ENCODE peak calls at places on chromosomes 4 and X, in seven cellular contexts. One of them, this sample, is unnamed.

GRCh38 chr4:4206204-4206603 is 20.5 kb downstream of the OTOP1 start:
- DNase-seq in testis: no peak
- DNase-seq in psoas muscle: no peak
- DNase-seq in LNCaP clone FGC: no peak
- DNase-seq in CD4-positive, alpha-beta T cell: no peak
- DNase-seq in natural killer cell: no peak
- DNase-seq in right atrium auricular region: no peak
- DNase-seq in this sample: no peak

GRCh38 chrX:107747596-107748161 is 27.9 kb downstream of the TSC22D3 start:
- DNase-seq in testis: no peak
- DNase-seq in psoas muscle: no peak
- DNase-seq in LNCaP clone FGC: no peak
- DNase-seq in CD4-positive, alpha-beta T cell: no peak
- DNase-seq in natural killer cell: no peak
- DNase-seq in right atrium auricular region: no peak
- DNase-seq in this sample: no peak

GRCh38 chr4:111434581-111434980 is 710.7 kb upstream of the FAM241A start:
- DNase-seq in testis: no peak
- DNase-seq in psoas muscle: no peak
- DNase-seq in LNCaP clone FGC: no peak
- DNase-seq in CD4-positive, alpha-beta T cell: no peak
- DNase-seq in natural killer cell: no peak
- DNase-seq in right atrium auricular region: no peak
- DNase-seq in this sample: no peak

GRCh38 chr4:142838781-142839180 is 7.3 kb downstream of the INPP4B start:
- DNase-seq in testis: no peak
- DNase-seq in psoas muscle: no peak
- DNase-seq in LNCaP clone FGC: no peak
- DNase-seq in CD4-positive, alpha-beta T cell: no peak
- DNase-seq in natural killer cell: no peak
- DNase-seq in right atrium auricular region: no peak
- DNase-seq in this sample: no peak

GRCh38 chr4:152154433-152154832 is 381.5 kb downstream of the FBXW7 start:
- DNase-seq in testis: no peak
- DNase-seq in psoas muscle: no peak
- DNase-seq in LNCaP clone FGC: no peak
- DNase-seq in CD4-positive, alpha-beta T cell: no peak
- DNase-seq in natural killer cell: no peak
- DNase-seq in right atrium auricular region: no peak
- DNase-seq in this sample: no peak

GRCh38 chr4:40395908-40396806 is 61.0 kb downstream of the CHRNA9 start:
- DNase-seq in testis: peak
- DNase-seq in psoas muscle: peak
- DNase-seq in LNCaP clone FGC: peak
- DNase-seq in CD4-positive, alpha-beta T cell: no peak
- DNase-seq in natural killer cell: no peak
- DNase-seq in right atrium auricular region: no peak
- DNase-seq in this sample: no peak

GRCh38 chrX:101276238-101276637 is 14.9 kb downstream of the TAF7L start:
- DNase-seq in testis: no peak
- DNase-seq in psoas muscle: no peak
- DNase-seq in LNCaP clone FGC: no peak
- DNase-seq in CD4-positive, alpha-beta T cell: no peak
- DNase-seq in natural killer cell: no peak
- DNase-seq in right atrium auricular region: no peak
- DNase-seq in this sample: no peak

GRCh38 chr4:10765386-10765785 is 80.8 kb upstream of the CLNK start:
- DNase-seq in testis: no peak
- DNase-seq in psoas muscle: no peak
- DNase-seq in LNCaP clone FGC: no peak
- DNase-seq in CD4-positive, alpha-beta T cell: no peak
- DNase-seq in natural killer cell: no peak
- DNase-seq in right atrium auricular region: no peak
- DNase-seq in this sample: no peak

DNA sequence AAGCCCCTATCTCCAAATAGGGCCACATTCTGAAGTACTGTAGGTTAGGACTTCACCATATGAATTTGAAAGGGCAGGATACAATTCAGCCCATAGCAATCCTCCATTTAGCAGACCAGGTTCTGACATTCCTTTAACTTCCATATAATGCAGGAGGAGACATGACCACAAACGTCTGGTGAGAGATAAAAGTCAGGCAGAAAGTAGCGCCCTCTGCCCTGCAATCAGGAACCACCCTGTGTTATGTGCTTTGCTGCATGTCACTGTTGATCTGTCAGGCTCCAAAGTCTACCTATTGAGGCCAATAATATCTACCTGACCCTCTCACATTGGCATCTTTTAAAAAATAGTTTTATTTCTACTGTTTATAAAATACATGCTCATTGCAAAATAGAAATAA is 30.2 kb upstream of the SEPSECS start:
- DNase-seq in testis: no peak
- DNase-seq in psoas muscle: no peak
- DNase-seq in LNCaP clone FGC: no peak
- DNase-seq in CD4-positive, alpha-beta T cell: no peak
- DNase-seq in natural killer cell: no peak
- DNase-seq in right atrium auricular region: no peak
- DNase-seq in this sample: no peak
- TF ChIP-seq CTCF in testis: no peak
- TF ChIP-seq CTCF in psoas muscle: no peak
- TF ChIP-seq CTCF in LNCaP clone FGC: no peak
- TF ChIP-seq CTCF in CD4-positive, alpha-beta T cell: no peak
- TF ChIP-seq CTCF in natural killer cell: no peak
- TF ChIP-seq CTCF in right atrium auricular region: no peak
- TF ChIP-seq CTCF in this sample: no peak

GRCh38 chr4:54427826-54428225 is 198.7 kb downstream of the PDGFRA start:
- DNase-seq in testis: no peak
- DNase-seq in psoas muscle: no peak
- DNase-seq in LNCaP clone FGC: no peak
- DNase-seq in CD4-positive, alpha-beta T cell: no peak
- DNase-seq in natural killer cell: no peak
- DNase-seq in right atrium auricular region: no peak
- DNase-seq in this sample: no peak

GRCh38 chr4:54428940-54429339 is 199.8 kb downstream of the PDGFRA start:
- DNase-seq in testis: no peak
- DNase-seq in psoas muscle: no peak
- DNase-seq in LNCaP clone FGC: no peak
- DNase-seq in CD4-positive, alpha-beta T cell: no peak
- DNase-seq in natural killer cell: no peak
- DNase-seq in right atrium auricular region: no peak
- DNase-seq in this sample: no peak

DNA sequence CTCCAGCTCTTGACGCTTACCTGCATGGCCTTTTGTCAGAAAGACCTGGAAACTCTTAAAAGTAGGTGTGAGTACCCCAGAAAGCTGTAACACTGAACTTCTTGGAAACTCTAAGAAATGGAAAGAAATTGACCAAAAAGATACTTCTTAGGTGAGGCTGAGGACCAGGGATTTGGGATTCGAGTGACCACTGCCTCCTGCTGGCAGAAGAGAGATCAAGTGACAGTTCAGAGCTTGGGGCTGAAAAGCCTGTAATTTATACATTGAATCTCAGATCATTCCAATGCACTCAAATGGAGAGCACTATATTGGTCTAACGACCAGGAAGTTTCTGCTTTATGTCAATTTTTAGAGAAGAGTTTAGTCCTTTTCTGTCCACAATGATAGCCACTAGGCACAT is 204.6 kb downstream of the PDGFRA start:
- DNase-seq in testis: no peak
- DNase-seq in psoas muscle: no peak
- DNase-seq in LNCaP clone FGC: no peak
- DNase-seq in CD4-positive, alpha-beta T cell: no peak
- DNase-seq in natural killer cell: no peak
- DNase-seq in right atrium auricular region: no peak
- DNase-seq in this sample: peak
- TF ChIP-seq CTCF in testis: peak
- TF ChIP-seq CTCF in psoas muscle: peak
- TF ChIP-seq CTCF in LNCaP clone FGC: peak
- TF ChIP-seq CTCF in CD4-positive, alpha-beta T cell: no peak
- TF ChIP-seq CTCF in natural killer cell: no peak
- TF ChIP-seq CTCF in right atrium auricular region: no peak
- TF ChIP-seq CTCF in this sample: peak

GRCh38 chrX:43962636-43963035 is 10.6 kb downstream of the NDP start:
- DNase-seq in testis: no peak
- DNase-seq in psoas muscle: no peak
- DNase-seq in LNCaP clone FGC: no peak
- DNase-seq in CD4-positive, alpha-beta T cell: no peak
- DNase-seq in natural killer cell: no peak
- DNase-seq in right atrium auricular region: no peak
- DNase-seq in this sample: no peak

GRCh38 chrX:43958529-43958928 is 14.7 kb downstream of the NDP start:
- DNase-seq in testis: peak
- DNase-seq in psoas muscle: no peak
- DNase-seq in LNCaP clone FGC: peak
- DNase-seq in CD4-positive, alpha-beta T cell: no peak
- DNase-seq in natural killer cell: no peak
- DNase-seq in right atrium auricular region: no peak
- DNase-seq in this sample: peak

GRCh38 chrX:43963726-43964125 is 9.5 kb downstream of the NDP start:
- DNase-seq in testis: no peak
- DNase-seq in psoas muscle: no peak
- DNase-seq in LNCaP clone FGC: no peak
- DNase-seq in CD4-positive, alpha-beta T cell: no peak
- DNase-seq in natural killer cell: no peak
- DNase-seq in right atrium auricular region: no peak
- DNase-seq in this sample: no peak

GRCh38 chrX:43964936-43965335 is 8.3 kb downstream of the NDP start:
- DNase-seq in testis: no peak
- DNase-seq in psoas muscle: no peak
- DNase-seq in LNCaP clone FGC: no peak
- DNase-seq in CD4-positive, alpha-beta T cell: no peak
- DNase-seq in natural killer cell: no peak
- DNase-seq in right atrium auricular region: no peak
- DNase-seq in this sample: no peak

GRCh38 chrX:43961699-43962098 is 11.5 kb downstream of the NDP start:
- DNase-seq in testis: no peak
- DNase-seq in psoas muscle: no peak
- DNase-seq in LNCaP clone FGC: no peak
- DNase-seq in CD4-positive, alpha-beta T cell: no peak
- DNase-seq in natural killer cell: no peak
- DNase-seq in right atrium auricular region: no peak
- DNase-seq in this sample: no peak
- TF ChIP-seq CTCF in testis: no peak
- TF ChIP-seq CTCF in psoas muscle: peak
- TF ChIP-seq CTCF in LNCaP clone FGC: peak
- TF ChIP-seq CTCF in CD4-positive, alpha-beta T cell: no peak
- TF ChIP-seq CTCF in natural killer cell: no peak
- TF ChIP-seq CTCF in right atrium auricular region: no peak
- TF ChIP-seq CTCF in this sample: peak

GRCh38 chr4:112514449-112515277 is 1.3 kb downstream of the NEUROG2 start:
- DNase-seq in testis: no peak
- DNase-seq in psoas muscle: no peak
- DNase-seq in LNCaP clone FGC: no peak
- DNase-seq in CD4-positive, alpha-beta T cell: no peak
- DNase-seq in natural killer cell: no peak
- DNase-seq in right atrium auricular region: no peak
- DNase-seq in this sample: peak
- TF ChIP-seq CTCF in testis: no peak
- TF ChIP-seq CTCF in psoas muscle: no peak
- TF ChIP-seq CTCF in LNCaP clone FGC: no peak
- TF ChIP-seq CTCF in CD4-positive, alpha-beta T cell: no peak
- TF ChIP-seq CTCF in natural killer cell: no peak
- TF ChIP-seq CTCF in right atrium auricular region: no peak
- TF ChIP-seq CTCF in this sample: no peak

GRCh38 chrX:38260231-38260630 is 39.6 kb upstream of the SRPX start:
- DNase-seq in testis: no peak
- DNase-seq in psoas muscle: no peak
- DNase-seq in LNCaP clone FGC: no peak
- DNase-seq in CD4-positive, alpha-beta T cell: no peak
- DNase-seq in natural killer cell: no peak
- DNase-seq in right atrium auricular region: no peak
- DNase-seq in this sample: peak
- TF ChIP-seq CTCF in testis: no peak
- TF ChIP-seq CTCF in psoas muscle: no peak
- TF ChIP-seq CTCF in LNCaP clone FGC: peak
- TF ChIP-seq CTCF in CD4-positive, alpha-beta T cell: no peak
- TF ChIP-seq CTCF in natural killer cell: no peak
- TF ChIP-seq CTCF in right atrium auricular region: no peak
- TF ChIP-seq CTCF in this sample: peak

DNA sequence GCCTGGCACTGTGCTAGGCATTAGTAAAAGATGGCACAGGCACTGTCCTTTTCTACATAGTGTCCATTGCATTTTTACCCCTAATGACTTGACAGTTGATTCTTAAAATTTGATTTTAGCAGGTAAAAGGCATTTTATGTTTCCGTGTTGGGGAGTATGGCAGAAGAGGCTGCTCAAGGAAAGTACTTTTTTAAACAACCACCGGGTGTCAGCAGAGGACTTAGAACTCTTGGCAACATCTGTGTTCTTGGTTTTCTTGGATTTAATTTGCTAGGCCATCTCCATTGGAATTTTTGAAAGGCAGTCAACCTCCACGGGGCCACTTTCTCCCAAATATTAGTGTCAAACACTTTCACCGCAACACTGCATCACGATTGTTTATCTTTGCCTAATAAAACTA is 102.9 kb downstream of the TSPAN7 start:
- DNase-seq in testis: peak
- DNase-seq in psoas muscle: no peak
- DNase-seq in LNCaP clone FGC: peak
- DNase-seq in CD4-positive, alpha-beta T cell: no peak
- DNase-seq in natural killer cell: no peak
- DNase-seq in right atrium auricular region: no peak
- DNase-seq in this sample: peak
- TF ChIP-seq CTCF in testis: peak
- TF ChIP-seq CTCF in psoas muscle: peak
- TF ChIP-seq CTCF in LNCaP clone FGC: peak
- TF ChIP-seq CTCF in CD4-positive, alpha-beta T cell: no peak
- TF ChIP-seq CTCF in natural killer cell: no peak
- TF ChIP-seq CTCF in right atrium auricular region: no peak
- TF ChIP-seq CTCF in this sample: no peak